ENCODE peak calls at places on chromosomes 2 and 18, in seven cellular contexts. K is GM12865; D is stimulated activated CD8-positive, alpha-beta memory T cell treated with anti-CD3 and anti-CD28 coated beads, Interleukin-7, amount 100 ng/mL, for 24 hours; B is naive B cell; C is SW480; R is KBM-7; E is NCI-H2081. A is an unnamed sample.

GRCh38 chr2:62175728-62176127 is 20.2 kb upstream of the B3GNT2 start:
- DNase-seq in E (no peak), C (no peak), R (no peak), D (no peak), K (no peak), B (no peak), A (no peak)

GRCh38 chr18:63022429-63023022 is 297.0 kb downstream of the BCL2 start:
- DNase-seq in E (no peak), K (no peak), C (no peak), R (no peak), B (no peak), D (no peak), A (no peak)

GRCh38 chr2:180240774-180241173 is 233.7 kb upstream of the CWC22 start:
- DNase-seq in E (no peak), B (no peak), D (no peak), C (no peak), K (no peak), R (peak; percentile 8), A (no peak)

GRCh38 chr2:45945182-45945779 is 293.8 kb downstream of the PRKCE start:
- DNase-seq in B (no peak), E (no peak), R (no peak), C (no peak), D (no peak), K (no peak), A (no peak)

GRCh38 chr18:54939375-54939917 is 19.8 kb downstream of the CCDC68 start:
- DNase-seq in C (no peak), D (no peak), R (no peak), B (no peak), E (no peak), K (peak; percentile 7), A (peak; percentile 6)

GRCh38 chr2:136527560-136527959 is 237.8 kb upstream of the THSD7B start:
- DNase-seq in E (no peak), C (peak; percentile 6), B (no peak), R (peak; percentile 9), K (peak; percentile 45), D (no peak), A (peak; percentile 4)

GRCh38 chr2:98912957-98913915 is 22.8 kb downstream of the CRACDL start:
- DNase-seq in K (no peak), D (no peak), B (no peak), E (no peak), R (no peak), C (no peak), A (no peak)

GRCh38 chr2:240655931-240656886 is 26.5 kb downstream of the AQP12B start:
- DNase-seq in R (peak; percentile 47), E (no peak), K (peak; percentile 69), B (no peak), C (peak; percentile 15), D (no peak), A (peak; percentile 68)

GRCh38 chr2:190367091-190367490 is 23.7 kb downstream of the INPP1 start:
- DNase-seq in D (no peak), E (no peak), B (no peak), C (no peak), K (no peak), R (no peak), A (no peak)

GRCh38 chr18:8140841-8141501 is 468.3 kb upstream of the RAB12 start:
- DNase-seq in K (no peak), E (no peak), B (no peak), D (no peak), R (no peak), C (peak; percentile 20), A (no peak)

GRCh38 chr18:33304277-33304676 is 136.2 kb downstream of the CCDC178 start:
- DNase-seq in B (no peak), E (no peak), D (no peak), K (no peak), C (no peak), R (no peak), A (no peak)

GRCh38 chr2:147002256-147002655 is 842.6 kb upstream of the ACVR2A start:
- DNase-seq in D (no peak), B (no peak), R (no peak), K (no peak), C (no peak), E (no peak), A (no peak)

GRCh38 chr2:217166241-217166640 is 306.4 kb upstream of the TNP1 start:
- DNase-seq in B (no peak), E (peak; percentile 22), C (peak; percentile 68), R (peak; percentile 33), K (peak; percentile 54), D (no peak), A (peak; percentile 61)

GRCh38 chr2:189298481-189298880 is 118.9 kb upstream of the COL5A2 start:
- DNase-seq in K (no peak), R (no peak), E (no peak), C (no peak), D (no peak), B (no peak), A (no peak)

GRCh38 chr2:147232225-147232669 is 612.6 kb upstream of the ACVR2A start:
- DNase-seq in C (no peak), E (no peak), R (no peak), B (no peak), D (no peak), K (peak; percentile 45), A (no peak)

GRCh38 chr2:48312126-48312525 is 217.8 kb upstream of the STON1 start:
- DNase-seq in C (no peak), K (no peak), B (no peak), D (no peak), E (no peak), R (no peak), A (no peak)

GRCh38 chr2:7097353-7097895 is 180.2 kb downstream of the RNF144A start:
- DNase-seq in B (peak; percentile 63), E (peak; percentile 78), C (peak; percentile 62), D (peak; percentile 55), K (peak; percentile 75), R (peak; percentile 78), A (peak; percentile 32)

GRCh38 chr2:105744091-105744908 is 412 bp upstream of the NCK2 start:
- DNase-seq in R (no peak), E (peak; percentile 55), K (peak; percentile 73), C (peak; percentile 54), D (no peak), B (peak; percentile 76), A (peak; percentile 10)

GRCh38 chr18:73136134-73136533 is 268.3 kb upstream of the NETO1 start:
- DNase-seq in D (no peak), C (peak; percentile 11), B (peak; percentile 29), K (no peak), R (peak; percentile 0), E (no peak), A (peak; percentile 10)

GRCh38 chr2:208147008-208147407 is 1.1 kb upstream of the CRYGB start:
- DNase-seq in R (no peak), K (no peak), C (no peak), E (no peak), B (no peak), D (no peak), A (no peak)

GRCh38 chr18:75474332-75474731 is 46.8 kb upstream of the SMIM21 start:
- DNase-seq in D (no peak), R (no peak), C (no peak), B (no peak), E (no peak), K (no peak), A (no peak)

GRCh38 chr2:231198291-231199173 is at the start of gene ARMC9:
- DNase-seq in K (peak; percentile 85), R (peak; percentile 80), B (peak; percentile 75), C (peak; percentile 75), E (peak; percentile 73), D (peak; percentile 47), A (peak; percentile 55)

GRCh38 chr2:25337276-25337675 is 4.4 kb downstream of the DNMT3A start:
- DNase-seq in C (no peak), E (no peak), B (no peak), R (no peak), D (no peak), K (no peak), A (no peak)

GRCh38 chr2:195486987-195487644 is 169.9 kb upstream of the SLC39A10 start:
- DNase-seq in R (peak; percentile 91), B (no peak), E (no peak), K (peak; percentile 42), D (no peak), C (peak; percentile 55), A (peak; percentile 96)

GRCh38 chr2:13821255-13821880 is 811.1 kb upstream of the LRATD1 start:
- DNase-seq in E (no peak), D (no peak), C (no peak), B (no peak), K (no peak), R (no peak), A (no peak)

GRCh38 chr2:190216829-190217228 is 102.8 kb downstream of the HIBCH start:
- DNase-seq in C (peak; percentile 40), D (no peak), B (no peak), E (peak; percentile 37), R (peak; percentile 66), K (peak; percentile 21), A (peak; percentile 47)

GRCh38 chr18:3703732-3704176 is 253.8 kb downstream of the TGIF1 start:
- DNase-seq in E (peak; percentile 16), B (no peak), R (peak; percentile 64), C (peak; percentile 70), K (peak; percentile 17), D (no peak), A (peak; percentile 62)

GRCh38 chr2:146981921-146982320 is 862.9 kb upstream of the ACVR2A start:
- DNase-seq in E (no peak), R (no peak), B (no peak), D (no peak), K (no peak), C (no peak), A (no peak)

GRCh38 chr2:70935468-70936164 is at the start of gene ATP6V1B1:
- DNase-seq in K (no peak), C (no peak), R (no peak), B (no peak), D (no peak), E (peak; percentile 12), A (no peak)

GRCh38 chr18:55280515-55280914 is 307.5 kb downstream of the TCF4 start:
- DNase-seq in R (no peak), B (no peak), E (peak; percentile 33), C (no peak), D (no peak), K (no peak), A (no peak)

GRCh38 chr2:235493775-235494715 is at the start of gene AGAP1:
- DNase-seq in D (no peak), K (peak; percentile 28), R (peak; percentile 68), E (peak; percentile 88), B (no peak), C (peak; percentile 78), A (no peak)

GRCh38 chr18:3753116-3753515 is 303.1 kb downstream of the TGIF1 start:
- DNase-seq in B (no peak), R (no peak), C (no peak), K (no peak), D (no peak), E (no peak), A (no peak)

GRCh38 chr2:16525265-16525887 is 140.3 kb downstream of the CYRIA start:
- DNase-seq in D (no peak), R (peak; percentile 73), C (peak; percentile 19), B (no peak), K (peak; percentile 36), E (no peak), A (peak; percentile 49)

GRCh38 chr2:97935719-97936161 is 60.0 kb downstream of the TMEM131 start:
- DNase-seq in E (no peak), D (no peak), K (no peak), R (peak; percentile 19), B (no peak), C (peak; percentile 9), A (no peak)

GRCh38 chr18:28075501-28075900 is 101.4 kb downstream of the CDH2 start:
- DNase-seq in R (no peak), B (no peak), E (no peak), C (no peak), K (no peak), D (no peak), A (no peak)

GRCh38 chr18:13539050-13539449 is 187.3 kb downstream of the FAM210A start:
- DNase-seq in E (peak; percentile 25), K (no peak), B (peak; percentile 88), D (no peak), R (peak; percentile 27), C (no peak), A (no peak)

GRCh38 chr18:35497334-35498197 is at the start of gene INO80C:
- DNase-seq in K (peak; percentile 97), D (peak; percentile 83), E (peak; percentile 90), B (peak; percentile 91), C (peak; percentile 85), R (peak; percentile 93), A (peak; percentile 90)

GRCh38 chr2:238326801-238327365 is 6.6 kb downstream of the TRAF3IP1 start:
- DNase-seq in B (no peak), R (no peak), D (no peak), K (no peak), C (no peak), E (no peak), A (no peak)